ENCODE peak calls at places on chromosomes 5 and 9, in six cellular contexts. S is SK-N-SH, R is GM23338, C is endodermal cell, E is kidney, Q is mucosa of descending colon. L is an unnamed sample.

GRCh38 chr5:140042551-140043507 is at the start of gene NRG2:
- DNase-seq in S (peak), R (peak), C (peak), E (peak), Q (peak), L (peak)

GRCh38 chr9:19127881-19128719 is 808 bp upstream of the PLIN2 start:
- DNase-seq in S (peak), R (peak), C (peak), E (peak), Q (peak), L (peak)

GRCh38 chr5:10724799-10725507 is 36.1 kb downstream of the DAP start:
- DNase-seq in S (peak), R (peak), C (no peak), E (peak), Q (no peak), L (no peak)

GRCh38 chr5:51378061-51378409 is 5.2 kb upstream of the ISL1 start:
- DNase-seq in S (no peak), R (no peak), C (no peak), E (no peak), Q (no peak), L (no peak)

GRCh38 chr5:14240366-14240765 is 97.2 kb downstream of the TRIO start:
- DNase-seq in S (peak), R (no peak), C (no peak), E (no peak), Q (no peak), L (no peak)

GRCh38 chr5:113390224-113390623 is 44.6 kb downstream of the TSSK1B start:
- DNase-seq in S (no peak), R (no peak), C (no peak), E (no peak), Q (no peak), L (no peak)

GRCh38 chr5:178994580-178995340 is at the start of gene GRM6:
- DNase-seq in S (peak), R (peak), C (peak), E (no peak), Q (no peak), L (no peak)

GRCh38 chr9:112020680-112021596 is 124.3 kb downstream of the UGCG start:
- DNase-seq in S (no peak), R (no peak), C (peak), E (no peak), Q (no peak), L (no peak)

GRCh38 chr5:11222169-11222568 is 461.1 kb upstream of the DAP start:
- DNase-seq in S (no peak), R (no peak), C (no peak), E (no peak), Q (no peak), L (no peak)

GRCh38 chr9:75230469-75230868 is 142.2 kb downstream of the OSTF1 start:
- DNase-seq in S (no peak), R (no peak), C (no peak), E (no peak), Q (no peak), L (no peak)

GRCh38 chr9:132546148-132547051 is 36.0 kb upstream of the BARHL1 start:
- DNase-seq in S (peak), R (peak), C (peak), E (peak), Q (peak), L (no peak)
- TF ChIP-seq CTCF in S (peak), R (peak), C (peak), E (no peak), Q (no peak), L (peak)

DNA sequence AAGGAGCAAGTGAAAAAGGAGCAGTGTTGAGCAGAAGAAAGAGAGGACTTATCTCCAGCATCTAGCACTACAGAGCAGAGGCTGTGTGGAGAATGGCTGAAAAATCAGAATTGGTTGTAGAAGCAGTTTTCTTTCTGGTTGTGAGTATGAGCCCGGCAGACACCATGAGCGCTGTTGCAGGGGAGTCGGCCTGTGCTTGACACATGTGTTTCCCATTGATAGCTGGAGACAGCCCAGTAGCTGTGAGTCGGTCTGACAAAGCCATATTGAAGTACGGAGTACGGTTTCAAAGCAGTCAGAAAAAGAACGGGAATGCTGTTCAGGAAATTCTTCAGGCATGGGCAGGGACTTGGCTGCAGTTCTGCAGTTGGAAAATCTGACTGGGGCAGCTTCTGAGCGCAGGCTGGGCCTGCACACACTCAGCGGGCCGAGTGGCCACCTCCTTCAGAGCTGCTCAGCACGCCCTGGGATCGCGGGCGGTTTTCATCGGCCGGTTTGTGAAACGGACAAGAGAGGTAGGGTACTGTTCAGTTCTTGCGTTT is at the start of gene SGCD:
- DNase-seq in S (peak), R (peak), C (peak), E (peak), Q (peak), L (no peak)
- TF ChIP-seq CTCF in S (peak), R (no peak), C (no peak), E (no peak), Q (no peak), L (no peak)

DNA sequence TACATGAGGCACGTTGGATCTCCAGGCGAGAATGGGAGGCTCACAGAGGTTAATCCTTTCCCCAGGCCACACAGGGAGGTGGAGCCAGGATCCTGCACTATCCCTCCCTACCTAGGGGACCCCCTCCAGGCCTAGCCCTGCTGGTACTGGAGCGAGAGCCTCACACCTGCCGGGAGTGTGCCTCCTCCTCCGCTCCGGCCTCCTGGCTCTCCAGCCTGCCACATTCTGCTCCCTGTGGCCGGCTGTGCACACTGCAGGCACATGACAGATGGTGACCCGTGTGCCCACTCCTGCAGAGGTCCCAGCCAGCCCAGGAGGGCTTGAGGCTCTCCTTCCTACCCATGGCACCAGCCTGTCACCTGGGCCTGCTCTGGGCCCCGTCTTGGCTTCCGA is 93.4 kb downstream of the RXRA start:
- DNase-seq in S (peak), R (peak), C (peak), E (no peak), Q (no peak), L (no peak)
- TF ChIP-seq CTCF in S (peak), R (peak), C (peak), E (peak), Q (no peak), L (peak)

DNA sequence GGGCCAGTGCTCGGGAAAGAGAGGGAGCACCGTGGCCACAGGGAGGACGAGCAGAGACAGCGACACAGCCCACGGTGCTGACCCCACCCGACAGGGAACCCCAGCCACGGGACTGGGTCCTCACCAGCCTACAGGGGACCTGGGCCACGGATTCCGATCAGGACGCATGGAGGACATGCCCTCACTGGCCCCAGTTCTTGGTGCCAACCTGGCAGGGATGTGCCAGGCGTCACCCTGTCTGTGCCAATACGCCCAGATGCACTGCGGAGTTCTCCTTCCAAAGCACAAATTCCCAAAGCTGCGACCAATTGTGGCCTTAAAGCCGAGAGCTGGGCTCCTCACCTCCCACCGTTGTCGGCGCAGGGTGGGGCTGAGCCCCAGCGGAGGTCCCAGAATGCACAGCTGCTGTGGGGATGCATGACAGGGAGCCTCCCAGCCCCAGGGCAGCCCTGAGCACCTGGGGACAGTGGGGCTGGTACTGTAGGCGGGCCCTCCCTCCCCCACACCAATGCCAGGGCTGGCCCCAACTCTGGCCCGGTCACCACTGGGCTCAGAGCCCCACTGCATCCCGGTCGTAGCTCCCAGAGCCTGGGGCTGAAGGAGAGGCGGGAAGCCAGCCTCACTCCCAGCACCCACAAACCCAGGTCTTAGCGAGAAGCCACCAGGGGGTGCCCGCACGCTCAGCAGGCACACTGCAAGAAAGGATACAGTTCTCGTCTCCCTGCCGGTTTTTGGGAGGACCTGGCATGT is 44.2 kb downstream of the NKD2 start:
- DNase-seq in S (peak), R (peak), C (no peak), E (peak), Q (no peak), L (no peak)
- TF ChIP-seq CTCF in S (no peak), R (peak), C (no peak), E (no peak), Q (no peak), L (no peak)

DNA sequence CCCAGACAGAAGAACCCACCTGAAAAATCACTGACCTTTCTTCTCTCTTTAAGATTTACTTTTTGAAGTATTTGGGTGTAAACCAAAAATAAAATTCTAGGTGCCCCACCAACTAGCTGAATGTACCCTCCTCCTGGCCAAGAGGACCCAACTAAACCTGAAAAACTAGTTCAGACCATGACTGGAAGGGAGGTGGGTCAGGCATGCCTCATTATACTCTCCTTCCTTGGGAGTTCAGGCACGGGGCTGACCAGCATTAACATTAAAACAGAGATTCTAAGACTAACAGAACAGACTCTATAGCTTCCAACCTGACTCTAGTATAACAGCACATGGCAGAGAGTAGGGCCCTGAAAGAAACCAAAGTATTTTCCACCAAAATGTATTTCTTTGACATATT is 61.4 kb downstream of the CERT1 start:
- DNase-seq in S (no peak), R (peak), C (no peak), E (no peak), Q (no peak), L (no peak)
- TF ChIP-seq CTCF in S (no peak), R (no peak), C (no peak), E (no peak), Q (no peak), L (no peak)

DNA sequence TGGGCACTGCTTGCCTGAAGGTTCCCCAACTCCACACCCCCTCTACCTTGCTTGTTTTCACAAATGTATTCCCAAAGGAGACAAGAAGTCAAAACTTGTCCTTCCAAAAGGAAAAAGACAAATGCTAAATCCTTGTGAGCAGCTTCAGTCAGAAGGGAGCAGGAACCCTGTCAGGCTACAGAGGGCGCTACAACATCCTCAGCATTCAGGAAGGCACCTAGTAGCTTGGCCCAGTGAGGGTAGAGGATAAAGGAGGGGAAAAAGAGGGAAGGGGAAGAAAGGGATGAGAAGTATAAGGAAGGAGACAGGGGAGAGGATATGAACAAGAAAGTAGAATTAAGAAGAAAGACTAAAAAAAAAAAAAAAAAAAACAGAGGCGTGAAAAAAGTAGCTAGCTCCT is 97.5 kb downstream of the MLLT3 start:
- DNase-seq in S (no peak), R (peak), C (peak), E (no peak), Q (peak), L (no peak)
- TF ChIP-seq CTCF in S (peak), R (peak), C (peak), E (peak), Q (no peak), L (peak)

DNA sequence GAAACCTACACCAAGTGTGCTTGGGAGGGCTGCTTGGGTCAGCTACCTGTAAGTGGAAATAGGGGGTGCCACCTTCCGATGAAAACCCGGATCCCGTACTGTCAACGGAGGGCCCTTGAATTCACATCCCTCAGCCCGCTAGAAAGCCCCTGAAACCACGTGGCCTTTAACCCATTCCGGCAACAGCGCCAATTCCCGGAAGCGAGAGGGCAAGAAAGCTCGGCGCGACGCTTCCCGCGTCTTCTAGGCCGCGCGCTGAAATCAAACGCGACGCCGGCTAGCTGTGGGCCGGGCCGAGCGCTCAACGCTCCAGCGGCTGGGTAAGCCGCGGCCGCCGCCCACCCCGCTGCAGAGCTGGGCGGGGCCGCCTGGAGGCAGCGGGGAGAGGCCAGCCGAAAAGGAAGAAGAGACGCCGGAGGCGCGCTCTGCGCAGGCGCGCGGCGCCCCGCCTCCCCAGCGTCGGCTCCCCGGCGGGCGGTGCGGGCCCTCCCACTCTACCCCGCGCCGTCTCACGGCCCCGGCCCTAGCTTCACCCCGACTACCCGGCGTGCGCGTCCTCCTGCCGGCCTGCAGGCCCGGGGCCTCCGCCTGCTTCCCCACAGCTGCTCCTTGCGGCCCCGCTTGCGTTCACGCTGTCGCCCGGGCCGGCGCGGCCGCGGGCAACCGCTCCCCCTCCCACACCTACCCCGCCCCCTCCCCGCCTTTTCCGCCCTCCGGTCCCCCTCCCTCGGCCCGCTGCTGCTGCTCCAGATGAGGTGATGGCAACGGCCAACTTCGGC is at the start of gene KIF2A:
- DNase-seq in S (peak), R (peak), C (peak), E (peak), Q (peak), L (peak)
- TF ChIP-seq CTCF in S (no peak), R (no peak), C (no peak), E (no peak), Q (peak), L (no peak)

GRCh38 chr9:71624728-71625127 is 143.6 kb downstream of the CEMIP2 start:
- DNase-seq in S (no peak), R (peak), C (no peak), E (no peak), Q (no peak), L (no peak)
- TF ChIP-seq CTCF in S (no peak), R (no peak), C (peak), E (no peak), Q (no peak), L (no peak)

GRCh38 chr5:586751-587285 is 25.3 kb upstream of the CEP72 start:
- DNase-seq in S (no peak), R (peak), C (no peak), E (no peak), Q (no peak), L (no peak)
- TF ChIP-seq CTCF in S (no peak), R (no peak), C (peak), E (no peak), Q (no peak), L (no peak)

DNA sequence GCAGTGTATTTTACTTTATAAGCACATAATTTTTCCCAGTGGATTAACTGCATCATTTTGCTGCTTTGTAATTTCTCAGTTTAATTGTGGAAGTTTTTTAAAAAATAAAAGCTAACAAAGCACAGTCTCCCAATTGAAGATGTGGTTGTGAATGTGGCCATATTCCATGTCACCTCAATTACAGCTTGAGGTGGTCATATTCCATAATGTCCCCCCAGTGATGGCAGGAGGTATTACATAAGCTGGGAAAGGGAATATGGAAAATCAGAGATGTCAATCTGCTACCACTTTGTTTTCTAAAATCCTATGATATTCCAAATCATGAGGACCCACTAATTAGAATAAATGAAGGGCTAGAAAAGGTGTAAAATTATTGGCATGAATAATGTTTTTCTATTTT is 1672.0 kb upstream of the CDH9 start:
- DNase-seq in S (peak), R (peak), C (no peak), E (no peak), Q (no peak), L (no peak)
- TF ChIP-seq CTCF in S (peak), R (peak), C (peak), E (no peak), Q (no peak), L (no peak)